ENCODE peak calls at places on chromosomes 4 and X, in five cellular contexts. F is renal cortical epithelial cell; B is NCI-H1436 treated with DMSO at 0.1 percent for 48 hours; P is AG10803; I is stimulated activated naive CD4-positive, alpha-beta T cell treated with Interleukin-2 at 50 U/mL for 16 hours. K is an unnamed sample.
A peak's percentile ranks its signal among the peaks of the same experiment; 100 is the strongest.

GRCh38 chr4:155392486-155393184 is 15.9 kb upstream of the MAP9 start:
- DNase-seq in B (no peak), I (no peak), P (peak; percentile 65), F (peak; percentile 44), K (peak; percentile 28)

GRCh38 chrX:44157858-44158257 is 184.7 kb upstream of the NDP start:
- DNase-seq in B (no peak), F (no peak), I (no peak), P (peak; percentile 4), K (no peak)

GRCh38 chr4:3467601-3468031 is 4.5 kb downstream of the DOK7 start:
- DNase-seq in B (no peak), P (no peak), I (no peak), F (no peak), K (no peak)

GRCh38 chrX:134782796-134783195 is 124.5 kb upstream of the PLAC1 start:
- DNase-seq in F (peak; percentile 45), P (peak; percentile 42), B (no peak), I (no peak), K (no peak)

GRCh38 chrX:118420462-118420861 is 74.6 kb downstream of the WDR44 start:
- DNase-seq in I (no peak), P (peak; percentile 5), B (no peak), F (peak; percentile 56), K (no peak)

GRCh38 chr4:169253904-169254303 is 16.9 kb downstream of the SH3RF1 start:
- DNase-seq in F (peak; percentile 95), P (peak; percentile 90), I (no peak), B (no peak), K (peak; percentile 89)

GRCh38 chr4:87118421-87118820 is 102.0 kb downstream of the KLHL8 start:
- DNase-seq in B (no peak), P (no peak), F (peak; percentile 77), I (no peak), K (no peak)

GRCh38 chrX:1281511-1281910 is 12.9 kb downstream of the CSF2RA start:
- DNase-seq in P (peak; percentile 61), B (no peak), I (no peak), F (no peak), K (no peak)

GRCh38 chrX:102339312-102340298 is 92.6 kb downstream of the NXF2 start:
- DNase-seq in B (no peak), F (no peak), P (no peak), I (no peak), K (no peak)

GRCh38 chr4:139672732-139673131 is 7.1 kb downstream of the MGST2 start:
- DNase-seq in P (no peak), I (no peak), B (no peak), F (no peak), K (no peak)